ENCODE peak calls at places on chromosome 6, in four cellular contexts. Q, F, L and V are unnamed samples.

GRCh38 chr6:138486249-138487121 is 12.8 kb downstream of the NHSL1 start:
- DNase-seq in Q (no peak), F (no peak), L (no peak), V (no peak)

GRCh38 chr6:101015541-101015940 is 134.4 kb upstream of the ASCC3 start:
- DNase-seq in Q (no peak), F (no peak), L (no peak), V (no peak)

GRCh38 chr6:68723128-68723527 is 88.0 kb downstream of the ADGRB3 start:
- DNase-seq in Q (no peak), F (no peak), L (no peak), V (no peak)

GRCh38 chr6:134821397-134821796 is 128.5 kb downstream of the ALDH8A1 start:
- DNase-seq in Q (no peak), F (peak; percentile 39), L (no peak), V (no peak)

GRCh38 chr6:131173680-131174079 is 38.4 kb downstream of the AKAP7 start:
- DNase-seq in Q (no peak), F (no peak), L (no peak), V (no peak)

GRCh38 chr6:35719830-35720733 is 16.8 kb upstream of the ARMC12 start:
- DNase-seq in Q (peak; percentile 64), F (peak; percentile 45), L (no peak), V (peak; percentile 48)

GRCh38 chr6:28742668-28743270 is 181.0 kb downstream of the TRIM27 start:
- DNase-seq in Q (no peak), F (peak; percentile 72), L (no peak), V (no peak)

GRCh38 chr6:31180500-31180899 is 10.0 kb upstream of the POU5F1 start:
- DNase-seq in Q (peak; percentile 74), F (no peak), L (no peak), V (no peak)

GRCh38 chr6:133114973-133115372 is 126.2 kb upstream of the EYA4 start:
- DNase-seq in Q (no peak), F (no peak), L (no peak), V (no peak)

GRCh38 chr6:41713650-41714291 is 21.6 kb downstream of the TFEB start:
- DNase-seq in Q (no peak), F (no peak), L (no peak), V (no peak)

GRCh38 chr6:139109558-139109957 is 25.3 kb upstream of the HECA start:
- DNase-seq in Q (no peak), F (peak; percentile 54), L (no peak), V (peak; percentile 29)

GRCh38 chr6:163490826-163491577 is 76.5 kb downstream of the QKI start:
- DNase-seq in Q (no peak), F (peak; percentile 8), L (no peak), V (no peak)

GRCh38 chr6:37306624-37307222 is 47.1 kb upstream of the RNF8 start:
- DNase-seq in Q (no peak), F (no peak), L (no peak), V (no peak)

GRCh38 chr6:86010915-86011786 is 368.5 kb upstream of the SYNCRIP start:
- DNase-seq in Q (no peak), F (no peak), L (no peak), V (no peak)

GRCh38 chr6:34745277-34746103 is 11.8 kb upstream of the SNRPC start:
- DNase-seq in Q (peak; percentile 44), F (no peak), L (no peak), V (no peak)

GRCh38 chr6:121867095-121867494 is 431.6 kb downstream of the GJA1 start:
- DNase-seq in Q (no peak), F (no peak), L (no peak), V (no peak)

GRCh38 chr6:36576573-36576972 is 17.6 kb upstream of the SRSF3 start:
- DNase-seq in Q (no peak), F (no peak), L (no peak), V (no peak)

GRCh38 chr6:112466378-112467151 is 119.4 kb downstream of the RFPL4B start:
- DNase-seq in Q (no peak), F (no peak), L (no peak), V (no peak)

GRCh38 chr6:148203970-148204369 is 138.7 kb upstream of the SASH1 start:
- DNase-seq in Q (peak; percentile 46), F (no peak), L (no peak), V (no peak)

GRCh38 chr6:104050455-104050854 is 809.3 kb downstream of the HACE1 start:
- DNase-seq in Q (no peak), F (no peak), L (no peak), V (no peak)

GRCh38 chr6:82741325-82741995 is 324.2 kb downstream of the UBE3D start:
- DNase-seq in Q (no peak), F (no peak), L (no peak), V (no peak)

GRCh38 chr6:151432650-151433049 is 19.3 kb downstream of the RMND1 start:
- DNase-seq in Q (no peak), F (no peak), L (no peak), V (no peak)

GRCh38 chr6:151434369-151434768 is 17.6 kb downstream of the RMND1 start:
- DNase-seq in Q (no peak), F (no peak), L (no peak), V (no peak)

GRCh38 chr6:151428336-151428735 is 23.6 kb downstream of the RMND1 start:
- DNase-seq in Q (no peak), F (no peak), L (no peak), V (no peak)

GRCh38 chr6:151431336-151431735 is 20.6 kb downstream of the RMND1 start:
- DNase-seq in Q (no peak), F (peak; percentile 68), L (no peak), V (no peak)

GRCh38 chr6:151430886-151431285 is 21.0 kb downstream of the RMND1 start:
- DNase-seq in Q (no peak), F (peak; percentile 75), L (no peak), V (no peak)
- TF ChIP-seq CTCF in Q (no peak), F (peak; percentile 54), L (peak; percentile 20), V (no peak)

DNA sequence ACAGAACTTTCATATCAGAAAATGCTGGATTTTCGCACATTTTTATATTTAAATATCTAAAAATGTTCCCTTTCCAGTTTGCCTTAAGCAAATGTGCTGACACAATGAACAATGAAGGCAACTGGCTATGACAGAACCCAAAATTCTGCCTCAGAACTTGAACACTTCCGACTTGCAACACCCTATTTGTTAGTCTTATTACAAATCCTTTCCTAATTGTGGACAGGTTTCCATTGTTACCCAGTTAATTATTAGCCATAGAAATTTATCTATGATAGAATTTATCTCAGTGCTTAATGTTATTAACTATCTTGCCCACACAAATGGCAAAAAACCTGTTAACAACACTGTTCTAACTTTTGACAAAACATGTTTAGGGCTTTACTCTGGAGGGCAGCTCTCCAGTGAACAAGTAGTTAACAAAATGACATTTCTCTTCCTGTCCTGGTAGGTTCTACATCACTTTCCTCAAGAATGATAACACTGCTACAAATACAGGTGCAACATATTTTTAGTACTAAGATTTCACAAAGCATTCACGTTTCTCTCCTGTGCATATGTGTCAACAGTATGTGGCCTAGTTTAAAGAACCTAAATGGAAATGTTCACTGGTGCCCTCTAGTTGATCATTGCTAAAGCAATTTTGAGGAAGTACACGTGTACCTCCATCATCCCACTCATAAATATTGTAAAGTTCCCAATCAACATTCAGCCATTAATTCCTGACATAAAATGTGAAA is 58.4 kb downstream of the HIVEP2 start:
- DNase-seq in Q (no peak), F (no peak), L (no peak), V (no peak)
- TF ChIP-seq CTCF in Q (no peak), F (peak; percentile 14), L (no peak), V (no peak)

GRCh38 chr6:32460528-32460927 is 20.8 kb downstream of the HLA-DRA start:
- DNase-seq in Q (no peak), F (no peak), L (no peak), V (no peak)
- TF ChIP-seq CTCF in Q (no peak), F (no peak), L (no peak), V (no peak)

DNA sequence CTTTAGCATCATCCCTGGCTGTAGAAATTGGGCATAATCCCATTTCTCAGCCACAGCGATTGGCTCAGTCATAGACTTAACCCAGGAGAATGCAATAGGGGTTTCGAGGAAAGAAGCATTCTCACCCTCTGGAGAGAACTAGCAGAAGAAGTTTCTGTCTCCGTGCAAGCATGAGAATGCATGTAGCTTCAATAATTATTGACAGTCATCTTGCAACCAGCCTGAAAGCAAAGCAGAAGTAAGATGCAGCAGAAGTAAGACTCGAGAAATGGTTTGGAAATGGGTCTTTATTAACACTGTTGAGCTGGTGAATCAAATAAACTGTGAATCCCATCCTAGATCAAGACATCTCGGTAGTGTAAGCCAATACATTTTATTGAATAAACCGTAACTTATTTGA is 828.8 kb upstream of the GJE1 start:
- DNase-seq in Q (no peak), F (no peak), L (no peak), V (no peak)
- TF ChIP-seq CTCF in Q (no peak), F (no peak), L (no peak), V (no peak)

GRCh38 chr6:16759646-16760535 is 1.4 kb downstream of the ATXN1 start:
- DNase-seq in Q (peak; percentile 93), F (peak; percentile 84), L (peak; percentile 75), V (peak; percentile 82)
- TF ChIP-seq CTCF in Q (no peak), F (peak; percentile 4), L (peak; percentile 19), V (no peak)

DNA sequence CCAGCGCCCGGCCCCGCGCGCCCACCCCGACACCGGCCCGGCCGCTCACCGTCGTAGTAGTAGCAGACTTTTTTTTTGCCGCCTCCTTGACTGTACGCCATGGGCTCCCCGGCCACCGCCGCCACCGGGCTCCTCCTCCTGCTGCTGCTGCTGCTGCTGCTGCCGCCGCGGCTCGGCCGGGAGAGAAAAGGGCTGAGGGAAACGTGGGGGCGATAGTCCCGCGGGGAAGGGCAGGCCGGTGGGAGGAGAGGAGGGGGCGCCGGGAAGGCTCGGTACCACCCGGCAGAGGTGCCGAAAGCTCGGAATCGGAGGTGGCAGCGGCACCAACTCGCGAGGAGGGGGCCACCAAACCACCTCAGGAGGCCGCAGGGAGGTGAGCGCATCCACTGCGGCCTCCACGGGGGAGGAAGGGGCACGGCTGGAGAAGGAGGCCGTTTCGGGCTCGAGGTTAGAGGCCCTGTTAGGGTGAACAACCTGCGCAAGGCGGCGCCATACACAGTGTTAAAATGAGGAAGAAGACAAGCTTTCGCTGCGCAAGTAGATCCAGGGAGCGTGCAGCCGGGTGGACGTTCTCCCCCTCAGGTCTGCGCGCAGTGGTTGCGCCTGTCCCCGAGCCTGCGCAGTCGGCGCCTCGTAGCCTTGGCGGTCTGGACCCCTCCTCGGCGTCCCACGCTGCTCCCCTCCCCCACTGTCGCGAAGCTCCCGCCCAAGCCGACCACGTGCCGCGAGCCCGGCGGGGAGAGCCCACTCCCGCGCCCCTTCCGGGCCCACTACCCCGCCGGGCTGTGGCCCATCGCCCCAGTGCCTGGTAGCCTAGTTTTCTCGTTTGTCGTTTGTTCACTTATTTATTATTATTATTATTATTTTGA is at the start of gene HDAC2:
- DNase-seq in Q (peak; percentile 90), F (peak; percentile 86), L (peak; percentile 79), V (peak; percentile 83)
- TF ChIP-seq CTCF in Q (no peak), F (no peak), L (no peak), V (no peak)

DNA sequence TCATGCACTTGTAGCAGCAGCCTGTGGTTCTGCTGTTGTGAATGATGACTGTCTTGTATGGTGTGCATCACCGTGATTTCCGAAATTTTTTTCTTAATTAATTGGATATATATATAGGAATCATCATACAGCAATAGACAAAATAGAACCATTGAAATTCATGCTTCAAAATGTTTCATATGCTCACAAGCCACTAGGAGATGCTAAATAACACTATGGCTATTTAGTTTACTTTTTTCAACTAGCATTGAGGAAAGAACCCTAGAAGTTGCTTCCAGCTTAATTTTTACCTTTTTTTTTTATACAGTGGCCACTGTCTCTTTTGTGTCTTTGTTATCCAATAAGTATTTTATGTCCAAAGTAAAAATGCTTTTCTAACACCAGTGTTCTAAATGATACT is 485.4 kb downstream of the CDKAL1 start:
- DNase-seq in Q (no peak), F (no peak), L (no peak), V (no peak)
- TF ChIP-seq CTCF in Q (no peak), F (no peak), L (no peak), V (no peak)